ENCODE peak calls at places on chromosomes 3 and 15, in five cellular contexts. K, U, X, G and A are unnamed samples.

GRCh38 chr15:77622212-77622941 is 10.3 kb downstream of the LINGO1 start:
- DNase-seq in K (no peak), U (no peak), X (no peak), G (no peak), A (no peak)

GRCh38 chr3:45688194-45688881 is 858 bp upstream of the SACM1L start:
- DNase-seq in K (no peak), U (no peak), X (peak; percentile 28), G (no peak), A (no peak)

GRCh38 chr15:64232400-64232799 is 69.6 kb upstream of the PPIB start:
- DNase-seq in K (no peak), U (no peak), X (peak; percentile 38), G (no peak), A (peak; percentile 81)

GRCh38 chr3:106401666-106402319 is 533.0 kb upstream of the CBLB start:
- DNase-seq in K (no peak), U (no peak), X (peak; percentile 71), G (no peak), A (peak; percentile 30)

GRCh38 chr15:65355173-65355982 is 22.4 kb downstream of the IGDCC3 start:
- DNase-seq in K (no peak), U (no peak), X (no peak), G (no peak), A (no peak)

GRCh38 chr3:18579659-18580058 is 154.5 kb upstream of the SATB1 start:
- DNase-seq in K (no peak), U (no peak), X (no peak), G (no peak), A (no peak)

GRCh38 chr3:108352176-108352575 is 55.8 kb downstream of the HHLA2 start:
- DNase-seq in K (no peak), U (no peak), X (no peak), G (no peak), A (no peak)

GRCh38 chr3:23825802-23826201 is 20.0 kb downstream of the UBE2E1 start:
- DNase-seq in K (no peak), U (no peak), X (no peak), G (no peak), A (no peak)

GRCh38 chr3:123605789-123606234 is 21.0 kb upstream of the HACD2 start:
- DNase-seq in K (no peak), U (no peak), X (no peak), G (no peak), A (peak; percentile 19)

GRCh38 chr15:98442379-98442833 is 205.9 kb upstream of the IGF1R start:
- DNase-seq in K (no peak), U (peak; percentile 34), X (peak; percentile 88), G (peak; percentile 64), A (peak; percentile 85)

GRCh38 chr15:40511472-40512133 is 40.8 kb downstream of the CHST14 start:
- DNase-seq in K (peak; percentile 83), U (peak; percentile 81), X (peak; percentile 32), G (peak; percentile 88), A (peak; percentile 35)

GRCh38 chr3:164460851-164461250 is 617.4 kb downstream of the SI start:
- DNase-seq in K (no peak), U (no peak), X (peak; percentile 41), G (no peak), A (no peak)

GRCh38 chr15:36903922-36904479 is 196.3 kb downstream of the MEIS2 start:
- DNase-seq in K (no peak), U (no peak), X (no peak), G (no peak), A (no peak)

GRCh38 chr15:43209059-43209824 is 11.6 kb downstream of the EPB42 start:
- DNase-seq in K (no peak), U (no peak), X (peak; percentile 36), G (no peak), A (no peak)

GRCh38 chr3:52529376-52530333 is 4.0 kb downstream of the NT5DC2 start:
- DNase-seq in K (no peak), U (peak; percentile 19), X (peak; percentile 46), G (peak; percentile 41), A (peak; percentile 70)

GRCh38 chr3:45026038-45026437 is at the start of gene CLEC3B:
- DNase-seq in K (peak; percentile 74), U (peak; percentile 39), X (peak; percentile 59), G (no peak), A (peak; percentile 82)

GRCh38 chr15:31346367-31347066 is 19.9 kb downstream of the KLF13 start:
- DNase-seq in K (no peak), U (no peak), X (peak; percentile 48), G (peak; percentile 35), A (no peak)

GRCh38 chr15:84840741-84841429 is 23.7 kb downstream of the ALPK3 start:
- DNase-seq in K (peak; percentile 80), U (peak; percentile 93), X (peak; percentile 50), G (peak; percentile 80), A (peak; percentile 42)

GRCh38 chr15:39794970-39795369 is 12.3 kb upstream of the FSIP1 start:
- DNase-seq in K (no peak), U (no peak), X (no peak), G (no peak), A (no peak)

GRCh38 chr3:64259646-64260045 is 34.4 kb upstream of the PRICKLE2 start:
- DNase-seq in K (no peak), U (no peak), X (no peak), G (no peak), A (no peak)

GRCh38 chr3:4531478-4532025 is 38.4 kb downstream of the ITPR1 start:
- DNase-seq in K (no peak), U (peak; percentile 63), X (no peak), G (no peak), A (peak; percentile 5)

GRCh38 chr15:48696627-48697312 is 51.3 kb upstream of the FBN1 start:
- DNase-seq in K (no peak), U (no peak), X (peak; percentile 35), G (no peak), A (peak; percentile 60)

GRCh38 chr3:487580-487979 is 291.0 kb downstream of the CHL1 start:
- DNase-seq in K (no peak), U (no peak), X (no peak), G (no peak), A (peak; percentile 24)

GRCh38 chr3:127775398-127776109 is 46.8 kb downstream of the MGLL start:
- DNase-seq in K (peak; percentile 57), U (peak; percentile 52), X (peak; percentile 60), G (peak; percentile 53), A (peak; percentile 80)

GRCh38 chr15:60471314-60471713 is 7.6 kb downstream of the ICE2 start:
- DNase-seq in K (no peak), U (no peak), X (peak; percentile 20), G (no peak), A (no peak)

GRCh38 chr3:176785207-176785606 is 412.1 kb downstream of the TBL1XR1 start:
- DNase-seq in K (no peak), U (no peak), X (no peak), G (no peak), A (no peak)

GRCh38 chr3:168546707-168547106 is 451.0 kb upstream of the GOLIM4 start:
- DNase-seq in K (no peak), U (no peak), X (no peak), G (no peak), A (no peak)

GRCh38 chr3:168539909-168540308 is 444.2 kb upstream of the GOLIM4 start:
- DNase-seq in K (no peak), U (no peak), X (no peak), G (no peak), A (no peak)

GRCh38 chr3:168540726-168541125 is 445.0 kb upstream of the GOLIM4 start:
- DNase-seq in K (no peak), U (no peak), X (no peak), G (no peak), A (no peak)

GRCh38 chr3:168545591-168545990 is 449.9 kb upstream of the GOLIM4 start:
- DNase-seq in K (no peak), U (no peak), X (peak; percentile 18), G (no peak), A (no peak)

DNA sequence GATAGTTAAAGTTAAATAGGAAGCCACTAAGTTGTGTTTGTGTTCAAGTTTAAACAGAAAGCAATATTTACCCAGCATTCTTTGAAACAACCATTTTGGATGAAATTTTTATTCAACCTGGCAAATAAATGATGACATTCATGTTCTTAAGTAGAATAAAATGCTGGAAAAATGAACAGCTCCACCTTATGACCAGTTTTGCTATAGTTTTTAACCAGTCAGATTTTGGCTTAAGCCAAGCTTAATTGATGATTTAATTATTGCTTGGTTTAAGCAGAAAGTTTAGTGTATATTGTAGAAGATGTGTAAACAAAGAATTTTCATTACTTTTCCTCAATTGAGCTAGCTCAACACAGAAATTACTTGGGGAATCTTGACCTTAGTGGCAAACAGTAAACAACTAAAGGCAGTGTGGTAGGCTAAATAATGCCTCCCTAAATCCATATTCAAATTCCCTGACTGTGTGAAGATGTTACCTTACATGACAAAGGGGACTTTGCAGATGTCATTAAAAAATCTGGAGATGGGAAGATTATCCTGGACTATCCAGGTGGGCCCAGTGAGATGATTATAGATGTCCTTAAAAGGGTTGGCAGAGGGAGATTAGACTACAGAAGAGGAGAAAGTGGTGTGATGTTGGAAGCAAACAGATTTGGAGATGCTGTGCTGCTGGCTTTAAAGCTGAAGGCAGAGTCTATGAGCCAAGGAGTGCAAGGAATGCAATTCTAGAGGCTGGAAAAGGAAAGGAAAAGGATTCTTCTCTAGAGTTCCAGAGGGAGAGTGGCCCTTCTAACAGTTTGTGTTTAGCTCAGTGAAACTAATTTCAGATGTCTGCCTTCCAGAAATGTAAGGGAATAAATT is 448.6 kb upstream of the GOLIM4 start:
- DNase-seq in K (no peak), U (no peak), X (peak; percentile 26), G (no peak), A (peak; percentile 2)
- TF ChIP-seq CTCF in K (no peak), U (no peak), X (no peak), G (no peak), A (no peak)

GRCh38 chr3:195540031-195540430 is 3.1 kb downstream of the PPP1R2 start:
- DNase-seq in K (no peak), U (no peak), X (no peak), G (no peak), A (no peak)
- H3K4me3 ChIP-seq in K (peak overlapping the region; percentile 96), U (peak overlapping the region; percentile 2), X (no peak overlapping the region), G (no peak overlapping the region), A (no peak overlapping the region)

GRCh38 chr3:40108643-40109042 is 200.9 kb upstream of the EIF1B start:
- DNase-seq in K (no peak), U (no peak), X (no peak), G (no peak), A (no peak)

GRCh38 chr3:40102182-40102581 is 207.3 kb upstream of the EIF1B start:
- DNase-seq in K (no peak), U (no peak), X (no peak), G (no peak), A (no peak)

GRCh38 chr3:40104441-40104840 is 205.1 kb upstream of the EIF1B start:
- DNase-seq in K (no peak), U (no peak), X (no peak), G (no peak), A (no peak)

GRCh38 chr3:40099875-40100274 is 209.6 kb upstream of the EIF1B start:
- DNase-seq in K (no peak), U (no peak), X (no peak), G (no peak), A (no peak)

DNA sequence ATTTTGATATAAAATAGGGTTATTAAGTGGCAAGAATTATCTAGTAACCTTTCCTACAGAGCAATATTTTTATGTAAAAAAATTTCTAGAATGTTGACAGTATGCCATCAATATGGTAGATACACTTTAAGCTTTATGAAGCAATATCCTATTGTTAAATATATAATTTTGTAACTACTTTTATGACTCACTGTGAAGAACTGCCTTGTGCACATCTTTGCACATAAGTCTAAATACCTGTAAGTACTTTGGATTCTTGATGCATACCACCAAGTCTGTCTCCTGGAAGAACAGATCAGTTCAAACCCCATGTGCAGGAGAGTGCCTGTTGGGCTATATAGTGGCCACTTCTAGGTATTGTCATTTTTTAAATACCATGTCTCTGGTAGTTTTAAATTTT is 205.7 kb upstream of the EIF1B start:
- DNase-seq in K (no peak), U (no peak), X (no peak), G (no peak), A (no peak)
- TF ChIP-seq CTCF in K (no peak), U (no peak), X (no peak), G (no peak), A (no peak)

GRCh38 chr3:57977755-57978715 is 30.2 kb upstream of the FLNB start:
- DNase-seq in K (no peak), U (no peak), X (no peak), G (no peak), A (no peak)
- H3K4me3 ChIP-seq in K (no peak overlapping the region), U (no peak overlapping the region), X (no peak overlapping the region), G (no peak overlapping the region), A (no peak overlapping the region)